ENCODE peak calls at places on chromosomes 16 and 17, in seven cellular contexts. E is NCI-H510A treated with DMSO at 0.1 percent for 48 hours; N is left lung; S is CD8-positive, alpha-beta T cell; V is AG09309; U is H54; M is heart left ventricle. Z is an unnamed sample.

GRCh38 chr16:1831537-1832075 is 4.6 kb downstream of the FAHD1 start:
- DNase-seq in E (no peak), N (no peak), S (no peak), V (no peak), U (no peak), M (no peak), Z (no peak)

GRCh38 chr17:69677130-69677529 is 262.6 kb downstream of the MAP2K6 start:
- DNase-seq in E (no peak), N (no peak), S (no peak), V (no peak), U (no peak), M (no peak), Z (no peak)

GRCh38 chr17:8953152-8953885 is 12.2 kb downstream of the PIK3R5 start:
- DNase-seq in E (no peak), N (no peak), S (no peak), V (no peak), U (no peak), M (no peak), Z (no peak)

GRCh38 chr16:21568502-21569189 is 30.7 kb upstream of the METTL9 start:
- DNase-seq in E (no peak), N (peak), S (no peak), V (no peak), U (no peak), M (no peak), Z (no peak)

GRCh38 chr17:28033972-28034714 is 8.3 kb upstream of the NLK start:
- DNase-seq in E (no peak), N (no peak), S (no peak), V (peak), U (peak), M (peak), Z (no peak)

GRCh38 chr16:76190059-76190458 is 87.1 kb upstream of the CNTNAP4 start:
- DNase-seq in E (no peak), N (no peak), S (no peak), V (no peak), U (no peak), M (no peak), Z (no peak)

GRCh38 chr17:45143767-45144198 is 4.5 kb upstream of the HEXIM1 start:
- DNase-seq in E (no peak), N (peak), S (no peak), V (peak), U (no peak), M (peak), Z (no peak)

GRCh38 chr17:13306310-13306962 is 288.6 kb upstream of the ELAC2 start:
- DNase-seq in E (no peak), N (no peak), S (no peak), V (peak), U (peak), M (peak), Z (peak)